ENCODE peak calls at places on chromosome 1, in five cellular contexts. D is CD8-positive, alpha-beta memory T cell; E is stimulated activated CD4-positive, alpha-beta T cell treated with anti-CD3 and anti-CD28 coated beads, Interleukin-1b, Interleukin-23, amount 100 ng/mL, for 4 hours; W is stromal cell of bone marrow; J is cardiac fibroblast. Z is an unnamed sample.

GRCh38 chr1:204446413-204447111 is 34.9 kb upstream of the PPP1R15B start:
- DNase-seq in E (peak), W (no peak), J (peak), D (peak), Z (peak)

GRCh38 chr1:6262570-6263420 is 1.9 kb upstream of the GPR153 start:
- DNase-seq in W (no peak), E (no peak), J (peak), D (no peak), Z (no peak)

GRCh38 chr1:187692799-187693198 is 864.0 kb downstream of the PLA2G4A start:
- DNase-seq in J (no peak), W (no peak), D (no peak), E (no peak), Z (no peak)

GRCh38 chr1:205324781-205325180 is 3.2 kb upstream of the NUAK2 start:
- DNase-seq in E (no peak), W (no peak), D (no peak), J (peak), Z (no peak)

GRCh38 chr1:55720243-55720642 is 505.1 kb upstream of the USP24 start:
- DNase-seq in D (no peak), J (peak), E (no peak), W (no peak), Z (no peak)

GRCh38 chr1:221887758-221888157 is 145.9 kb upstream of the DUSP10 start:
- DNase-seq in D (no peak), W (no peak), E (no peak), J (no peak), Z (no peak)

GRCh38 chr1:84257617-84258016 is 43.9 kb upstream of the SAMD13 start:
- DNase-seq in W (no peak), D (no peak), E (no peak), J (peak), Z (no peak)

GRCh38 chr1:88141499-88142074 is 542.5 kb upstream of the PKN2 start:
- DNase-seq in J (no peak), D (no peak), E (no peak), W (no peak), Z (no peak)

GRCh38 chr1:103063911-103064310 is 44.4 kb downstream of the COL11A1 start:
- DNase-seq in E (no peak), J (peak), W (no peak), D (no peak), Z (no peak)

GRCh38 chr1:53108646-53109580 is 33.5 kb downstream of the SLC1A7 start:
- DNase-seq in J (peak), D (no peak), E (no peak), W (peak), Z (no peak)

GRCh38 chr1:42085596-42085995 is 67.6 kb upstream of the GUCA2B start:
- DNase-seq in J (peak), E (no peak), W (peak), D (no peak), Z (no peak)

GRCh38 chr1:194214735-194215134 is 1028.3 kb upstream of the B3GALT2 start:
- DNase-seq in D (no peak), W (no peak), J (no peak), E (no peak), Z (no peak)

GRCh38 chr1:164587617-164588367 is 28.8 kb downstream of the PBX1 start:
- DNase-seq in J (no peak), D (no peak), E (no peak), W (no peak), Z (no peak)

GRCh38 chr1:193123751-193124150 is 1.9 kb downstream of the CDC73 start:
- DNase-seq in E (no peak), J (no peak), W (no peak), D (no peak), Z (no peak)

GRCh38 chr1:165257969-165258459 is 98.5 kb downstream of the LMX1A start:
- DNase-seq in J (peak), E (no peak), D (no peak), W (peak), Z (peak)

Z was measured in effector CD4-positive, alpha-beta T cell.